ENCODE peak calls at places on chromosomes 6 and 20, in nine cellular contexts. I is HepG2, T is H1, Y is right cardiac atrium, H is heart left ventricle, R is GM23248, U is A549, C is aorta, L is thoracic aorta. J is an unnamed sample.
A peak's percentile ranks its signal among the peaks of the same experiment; 100 is the strongest.

GRCh38 chr6:120083186-120083585 is 733.6 kb upstream of the MAN1A1 start:
- DNase-seq in T (no peak), L (no peak), U (no peak), R (no peak), I (no peak), H (no peak), Y (no peak), C (no peak), J (no peak)

GRCh38 chr6:42042108-42042507 is 8.2 kb upstream of the TAF8 start:
- DNase-seq in U (no peak), H (no peak), T (no peak), Y (no peak), I (no peak), R (no peak), L (no peak), C (no peak), J (no peak)

GRCh38 chr20:40813708-40814327 is 124.8 kb upstream of the MAFB start:
- DNase-seq in R (no peak), U (no peak), T (no peak), C (no peak), L (no peak), Y (no peak), I (no peak), H (no peak), J (no peak)

GRCh38 chr6:35474129-35474977 is 6.2 kb downstream of the RPL10A start:
- DNase-seq in R (no peak), U (no peak), C (no peak), T (peak; percentile 65), L (no peak), I (no peak), H (no peak), Y (no peak), J (no peak)

GRCh38 chr20:3479025-3479424 is 8.2 kb downstream of the ATRN start:
- DNase-seq in H (no peak), R (no peak), I (no peak), Y (no peak), L (no peak), T (no peak), U (no peak), C (no peak), J (no peak)

GRCh38 chr6:235763-236360 is 56.4 kb upstream of the DUSP22 start:
- DNase-seq in U (no peak), Y (no peak), C (no peak), H (no peak), L (no peak), I (peak; percentile 34), T (no peak), R (peak; percentile 25), J (no peak)

GRCh38 chr20:32356935-32357868 is 929 bp upstream of the ASXL1 start:
- DNase-seq in T (no peak), U (no peak), I (peak; percentile 76), H (peak; percentile 35), R (peak; percentile 79), L (no peak), Y (no peak), C (no peak), J (peak; percentile 63)

GRCh38 chr6:89895273-89895874 is 1.1 kb downstream of the GJA10 start:
- DNase-seq in Y (no peak), H (no peak), L (no peak), R (peak; percentile 66), I (peak; percentile 12), U (peak; percentile 11), T (peak; percentile 76), C (no peak), J (peak; percentile 77)

GRCh38 chr6:3789018-3789895 is 37.7 kb upstream of the PXDC1 start:
- DNase-seq in U (peak; percentile 20), T (no peak), I (peak; percentile 100), R (peak; percentile 25), Y (no peak), L (no peak), C (no peak), H (no peak), J (no peak)

GRCh38 chr6:57224769-57225515 is 2.8 kb upstream of the RAB23 start:
- DNase-seq in C (no peak), U (no peak), Y (no peak), L (no peak), I (no peak), T (no peak), H (no peak), R (peak; percentile 85), J (no peak)

GRCh38 chr6:14711056-14711703 is 534.7 kb upstream of the JARID2 start:
- DNase-seq in R (peak; percentile 91), I (peak; percentile 28), T (no peak), C (no peak), U (peak; percentile 45), H (peak; percentile 55), L (no peak), Y (no peak), J (peak; percentile 65)

GRCh38 chr20:1632228-1632577 is 12.4 kb upstream of the SIRPB1 start:
- DNase-seq in Y (no peak), U (no peak), I (no peak), L (no peak), H (no peak), T (no peak), C (no peak), R (peak; percentile 34), J (no peak)

GRCh38 chr6:39114395-39114706 is 635 bp downstream of the SAYSD1 start:
- DNase-seq in I (no peak), L (no peak), C (no peak), Y (no peak), H (no peak), U (no peak), T (no peak), R (no peak), J (no peak)

GRCh38 chr6:49001856-49002255 is 461.2 kb downstream of the MMUT start:
- DNase-seq in L (no peak), H (no peak), T (no peak), Y (no peak), I (no peak), C (no peak), U (peak; percentile 21), R (peak; percentile 43), J (no peak)

DNA sequence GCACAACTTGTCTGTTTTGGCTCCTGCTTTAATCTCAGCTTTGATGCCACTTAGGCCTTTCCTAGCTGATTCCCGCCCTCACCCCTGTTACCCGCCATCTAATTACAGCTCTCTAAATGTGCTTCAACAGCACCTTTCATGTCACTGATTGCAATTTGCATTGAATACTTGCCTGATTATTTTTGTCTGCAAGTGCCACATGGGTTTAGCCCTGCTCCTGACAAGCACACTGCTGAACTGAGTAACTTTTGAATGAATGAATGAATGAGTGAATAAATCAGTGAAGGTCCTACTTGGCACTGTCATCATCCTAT is 591 bp upstream of the DCBLD1 start:
- DNase-seq in L (no peak), R (no peak), I (no peak), C (no peak), Y (no peak), U (no peak), T (no peak), H (no peak), J (no peak)
- H3K4me3 ChIP-seq in L (peak overlapping the region; percentile 99), R (peak overlapping the region; percentile 77), I (peak overlapping the region; percentile 92), C (no peak overlapping the region), Y (no peak overlapping the region), U (peak overlapping the region; percentile 82), T (peak overlapping the region; percentile 67), H (peak overlapping the region; percentile 81), J (no peak overlapping the region)

GRCh38 chr20:56517641-56518040 is 6.9 kb upstream of the FAM209A start:
- DNase-seq in T (no peak), L (no peak), I (no peak), Y (no peak), U (no peak), C (no peak), R (no peak), H (no peak), J (no peak)

GRCh38 chr20:56518126-56518525 is 6.4 kb upstream of the FAM209A start:
- DNase-seq in H (no peak), I (no peak), U (no peak), R (no peak), T (no peak), L (no peak), Y (no peak), C (no peak), J (no peak)

GRCh38 chr20:56515657-56516381 is 8.7 kb upstream of the FAM209A start:
- DNase-seq in I (no peak), Y (no peak), T (no peak), U (no peak), R (peak; percentile 34), C (no peak), L (no peak), H (no peak), J (peak; percentile 56)

GRCh38 chr20:56516631-56517030 is 7.9 kb upstream of the FAM209A start:
- DNase-seq in L (no peak), I (no peak), C (no peak), T (no peak), U (no peak), R (no peak), Y (no peak), H (no peak), J (no peak)

DNA sequence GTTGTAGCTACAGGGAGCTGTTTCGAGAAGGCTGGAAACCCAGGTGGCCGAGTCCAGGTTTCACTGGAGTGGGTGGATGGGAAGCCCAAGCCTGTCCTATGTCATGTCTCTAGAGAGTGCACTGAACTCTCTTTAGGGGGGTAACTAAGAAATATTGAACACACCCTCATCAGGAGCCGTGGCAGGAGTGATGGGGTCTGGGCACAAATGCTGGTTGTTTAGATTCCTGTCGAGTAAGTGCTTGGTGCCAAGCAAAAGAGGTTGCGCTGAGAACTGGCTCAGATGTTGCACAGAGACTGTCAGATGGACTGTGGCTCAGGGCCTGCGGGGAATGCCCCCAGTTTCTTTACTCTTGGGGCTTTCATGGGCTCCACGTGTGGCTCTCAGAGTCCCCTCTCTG is 7.3 kb upstream of the FAM209A start:
- DNase-seq in L (no peak), C (no peak), I (no peak), H (no peak), T (no peak), Y (no peak), U (no peak), R (no peak), J (no peak)
- H3K27ac ChIP-seq in L (no peak overlapping the region), C (no peak overlapping the region), I (no peak overlapping the region), H (no peak overlapping the region), T (no peak overlapping the region), Y (no peak overlapping the region), U (no peak overlapping the region), R (no peak overlapping the region), J (no peak overlapping the region)

DNA sequence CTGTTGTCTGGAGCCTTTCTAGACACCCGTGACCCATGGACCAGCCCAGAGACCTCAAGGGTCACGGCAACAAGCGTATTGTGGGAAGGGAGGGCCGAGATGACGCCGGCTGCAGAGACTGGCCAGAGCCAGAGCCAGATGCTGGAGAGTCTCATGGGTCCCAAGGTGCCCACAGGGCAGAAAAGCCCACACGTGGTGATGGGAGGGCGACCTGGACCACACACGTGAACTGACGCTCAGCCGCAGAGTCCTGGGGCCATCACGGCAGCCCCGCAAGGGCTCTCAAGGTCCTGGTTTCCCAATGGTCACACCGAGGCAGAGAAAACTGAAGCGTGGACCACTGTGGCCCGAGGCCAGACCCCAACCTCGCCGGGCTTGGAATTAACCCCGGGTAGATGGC is 92.6 kb downstream of the YTHDF1 start:
- DNase-seq in H (peak; percentile 11), Y (peak; percentile 33), U (no peak), I (no peak), C (peak; percentile 50), T (no peak), L (no peak), R (no peak), J (peak; percentile 10)
- H3K4me3 ChIP-seq in H (no peak overlapping the region), Y (no peak overlapping the region), U (no peak overlapping the region), I (no peak overlapping the region), C (no peak overlapping the region), T (no peak overlapping the region), L (no peak overlapping the region), R (no peak overlapping the region), J (no peak overlapping the region)

GRCh38 chr20:48785256-48785655 is 42.5 kb downstream of the PREX1 start:
- DNase-seq in I (no peak), C (no peak), U (no peak), Y (no peak), R (no peak), L (no peak), H (no peak), T (no peak), J (no peak)
- H3K27ac ChIP-seq in I (no peak overlapping the region), C (no peak overlapping the region), U (no peak overlapping the region), Y (no peak overlapping the region), R (no peak overlapping the region), L (no peak overlapping the region), H (no peak overlapping the region), T (no peak overlapping the region), J (no peak overlapping the region)

J was measured in SJCRH30.